ENCODE peak calls at places on chromosomes 6 and 20, in six cellular contexts. One of them, this sample, is unnamed.

GRCh38 chr6:144955853-144956252 is 670.7 kb downstream of the UTRN start:
- DNase-seq in lower lobe of right lung: no peak
- DNase-seq in uterus: no peak
- DNase-seq in HCT116: no peak
- DNase-seq in AG09309: no peak
- DNase-seq in endothelial cell: no peak
- DNase-seq in this sample: no peak

GRCh38 chr20:17655865-17656489 is 26.1 kb downstream of the RRBP1 start:
- DNase-seq in endothelial cell: no peak
- DNase-seq in HCT116: no peak
- DNase-seq in lower lobe of right lung: no peak
- DNase-seq in AG09309: no peak
- DNase-seq in uterus: peak
- DNase-seq in this sample: no peak

GRCh38 chr6:106522557-106522956 is 106.7 kb downstream of the RTN4IP1 start:
- DNase-seq in HCT116: no peak
- DNase-seq in endothelial cell: no peak
- DNase-seq in lower lobe of right lung: no peak
- DNase-seq in uterus: no peak
- DNase-seq in AG09309: no peak
- DNase-seq in this sample: no peak

GRCh38 chr6:123803862-123804681 is at the start of gene NKAIN2:
- DNase-seq in AG09309: no peak
- DNase-seq in lower lobe of right lung: peak
- DNase-seq in endothelial cell: peak
- DNase-seq in uterus: no peak
- DNase-seq in HCT116: no peak
- DNase-seq in this sample: peak

GRCh38 chr6:89828988-89829590 is 591 bp upstream of the CASP8AP2 start:
- DNase-seq in HCT116: no peak
- DNase-seq in uterus: no peak
- DNase-seq in AG09309: no peak
- DNase-seq in endothelial cell: no peak
- DNase-seq in lower lobe of right lung: no peak
- DNase-seq in this sample: peak

GRCh38 chr6:166101819-166102419 is 65.7 kb downstream of the TBXT start:
- DNase-seq in AG09309: no peak
- DNase-seq in HCT116: no peak
- DNase-seq in lower lobe of right lung: no peak
- DNase-seq in endothelial cell: no peak
- DNase-seq in uterus: no peak
- DNase-seq in this sample: no peak

GRCh38 chr6:148329568-148330299 is 12.9 kb upstream of the SASH1 start:
- DNase-seq in uterus: no peak
- DNase-seq in endothelial cell: no peak
- DNase-seq in lower lobe of right lung: no peak
- DNase-seq in AG09309: peak
- DNase-seq in HCT116: no peak
- DNase-seq in this sample: no peak

GRCh38 chr20:23657202-23657601 is 19.4 kb upstream of the CST3 start:
- DNase-seq in AG09309: no peak
- DNase-seq in lower lobe of right lung: no peak
- DNase-seq in HCT116: no peak
- DNase-seq in uterus: no peak
- DNase-seq in endothelial cell: no peak
- DNase-seq in this sample: no peak

GRCh38 chr6:149246691-149247384 is 70.7 kb upstream of the TAB2 start:
- DNase-seq in HCT116: no peak
- DNase-seq in lower lobe of right lung: no peak
- DNase-seq in endothelial cell: no peak
- DNase-seq in uterus: no peak
- DNase-seq in AG09309: no peak
- DNase-seq in this sample: no peak

GRCh38 chr20:17598013-17598550 is 28.2 kb downstream of the DSTN start:
- DNase-seq in uterus: no peak
- DNase-seq in AG09309: no peak
- DNase-seq in lower lobe of right lung: no peak
- DNase-seq in HCT116: no peak
- DNase-seq in endothelial cell: no peak
- DNase-seq in this sample: no peak

GRCh38 chr6:41591859-41592502 is 45.8 kb downstream of the FOXP4 start:
- DNase-seq in endothelial cell: peak
- DNase-seq in HCT116: peak
- DNase-seq in lower lobe of right lung: peak
- DNase-seq in uterus: peak
- DNase-seq in AG09309: no peak
- DNase-seq in this sample: peak

GRCh38 chr6:146289816-146290588 is 253.6 kb upstream of the RAB32 start:
- DNase-seq in AG09309: peak
- DNase-seq in HCT116: no peak
- DNase-seq in uterus: no peak
- DNase-seq in endothelial cell: no peak
- DNase-seq in lower lobe of right lung: no peak
- DNase-seq in this sample: no peak

DNA sequence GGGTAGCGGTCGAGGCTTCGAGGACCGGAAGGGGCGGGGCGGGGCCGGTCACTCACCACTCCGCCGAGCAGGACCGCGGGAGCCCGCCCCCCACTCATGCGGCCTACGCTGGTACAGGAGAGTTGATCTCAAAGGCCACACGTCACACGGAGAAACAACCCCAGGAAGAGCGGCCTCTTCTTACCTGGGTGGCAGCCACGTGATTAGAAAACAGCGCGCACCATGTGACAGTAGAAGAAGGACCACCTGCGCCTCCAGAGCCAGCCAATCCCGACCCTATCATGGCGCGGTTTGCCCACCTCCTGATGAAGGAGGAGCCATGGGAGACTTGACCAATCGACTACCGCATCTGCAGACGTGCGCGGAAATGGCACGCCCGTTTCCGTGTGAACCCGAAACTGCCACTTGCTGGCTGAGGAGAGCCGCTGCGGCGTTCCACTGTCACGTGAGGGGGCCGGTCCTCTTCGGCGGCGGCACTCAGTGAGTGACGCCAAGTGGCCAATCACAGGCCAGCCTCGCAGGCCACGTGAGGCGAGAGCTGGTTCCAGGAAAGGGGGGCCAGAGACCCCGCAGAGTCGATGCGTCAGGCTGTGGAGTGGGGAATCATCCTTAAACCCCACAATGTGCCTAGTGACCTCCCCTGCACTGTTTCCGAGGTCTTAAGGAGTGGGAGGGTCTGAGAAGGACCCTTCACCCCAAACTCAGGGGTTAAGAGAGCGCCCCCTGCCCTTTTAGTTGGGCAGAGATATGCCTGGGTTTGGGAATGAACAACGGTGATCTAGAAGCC is at the start of gene CUTA:
- DNase-seq in lower lobe of right lung: peak
- DNase-seq in AG09309: peak
- DNase-seq in HCT116: peak
- DNase-seq in endothelial cell: peak
- DNase-seq in uterus: peak
- DNase-seq in this sample: peak
- TF ChIP-seq CTCF in lower lobe of right lung: peak
- TF ChIP-seq CTCF in AG09309: peak
- TF ChIP-seq CTCF in HCT116: no peak
- TF ChIP-seq CTCF in endothelial cell: peak
- TF ChIP-seq CTCF in uterus: peak
- TF ChIP-seq CTCF in this sample: peak

GRCh38 chr6:107977283-107977682 is 19.3 kb upstream of the SEC63 start:
- DNase-seq in AG09309: no peak
- DNase-seq in lower lobe of right lung: no peak
- DNase-seq in HCT116: no peak
- DNase-seq in endothelial cell: peak
- DNase-seq in uterus: no peak
- DNase-seq in this sample: peak
- TF ChIP-seq CTCF in AG09309: peak
- TF ChIP-seq CTCF in lower lobe of right lung: peak
- TF ChIP-seq CTCF in HCT116: peak
- TF ChIP-seq CTCF in endothelial cell: peak
- TF ChIP-seq CTCF in uterus: peak
- TF ChIP-seq CTCF in this sample: peak

DNA sequence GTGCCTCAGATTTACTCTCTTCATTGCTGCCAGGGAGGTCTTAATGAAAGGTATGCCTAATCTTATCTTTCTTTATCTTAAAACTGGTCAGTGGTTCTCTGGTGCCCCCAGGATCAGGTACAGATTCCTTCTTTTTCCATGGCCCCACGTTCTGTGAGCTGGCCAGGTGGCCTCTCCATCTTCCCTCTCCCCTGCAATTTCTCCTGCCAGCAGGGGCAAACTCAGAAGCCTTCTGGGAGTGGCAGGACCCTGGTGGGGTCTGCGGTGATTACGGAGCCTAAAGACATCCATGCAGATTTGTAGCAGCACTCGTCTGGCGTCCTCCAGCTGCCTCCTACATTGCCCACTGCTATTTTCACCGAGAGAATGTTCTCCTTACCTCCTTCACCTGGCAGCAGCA is 95.8 kb downstream of the CCDC170 start:
- DNase-seq in HCT116: no peak
- DNase-seq in AG09309: no peak
- DNase-seq in endothelial cell: no peak
- DNase-seq in lower lobe of right lung: no peak
- DNase-seq in uterus: no peak
- DNase-seq in this sample: no peak
- TF ChIP-seq CTCF in HCT116: no peak
- TF ChIP-seq CTCF in AG09309: no peak
- TF ChIP-seq CTCF in endothelial cell: no peak
- TF ChIP-seq CTCF in lower lobe of right lung: no peak
- TF ChIP-seq CTCF in uterus: no peak
- TF ChIP-seq CTCF in this sample: no peak

GRCh38 chr20:5821627-5822215 is 71.5 kb downstream of the SHLD1 start:
- DNase-seq in AG09309: no peak
- DNase-seq in HCT116: no peak
- DNase-seq in uterus: no peak
- DNase-seq in endothelial cell: no peak
- DNase-seq in lower lobe of right lung: no peak
- DNase-seq in this sample: no peak
- TF ChIP-seq CTCF in AG09309: no peak
- TF ChIP-seq CTCF in HCT116: no peak
- TF ChIP-seq CTCF in uterus: no peak
- TF ChIP-seq CTCF in endothelial cell: no peak
- TF ChIP-seq CTCF in lower lobe of right lung: no peak
- TF ChIP-seq CTCF in this sample: no peak

GRCh38 chr20:38222231-38222922 is 38.2 kb downstream of the KIAA1755 start:
- DNase-seq in endothelial cell: peak
- DNase-seq in HCT116: peak
- DNase-seq in lower lobe of right lung: peak
- DNase-seq in uterus: peak
- DNase-seq in AG09309: no peak
- DNase-seq in this sample: peak
- TF ChIP-seq CTCF in endothelial cell: peak
- TF ChIP-seq CTCF in HCT116: peak
- TF ChIP-seq CTCF in lower lobe of right lung: peak
- TF ChIP-seq CTCF in uterus: peak
- TF ChIP-seq CTCF in AG09309: peak
- TF ChIP-seq CTCF in this sample: peak

DNA sequence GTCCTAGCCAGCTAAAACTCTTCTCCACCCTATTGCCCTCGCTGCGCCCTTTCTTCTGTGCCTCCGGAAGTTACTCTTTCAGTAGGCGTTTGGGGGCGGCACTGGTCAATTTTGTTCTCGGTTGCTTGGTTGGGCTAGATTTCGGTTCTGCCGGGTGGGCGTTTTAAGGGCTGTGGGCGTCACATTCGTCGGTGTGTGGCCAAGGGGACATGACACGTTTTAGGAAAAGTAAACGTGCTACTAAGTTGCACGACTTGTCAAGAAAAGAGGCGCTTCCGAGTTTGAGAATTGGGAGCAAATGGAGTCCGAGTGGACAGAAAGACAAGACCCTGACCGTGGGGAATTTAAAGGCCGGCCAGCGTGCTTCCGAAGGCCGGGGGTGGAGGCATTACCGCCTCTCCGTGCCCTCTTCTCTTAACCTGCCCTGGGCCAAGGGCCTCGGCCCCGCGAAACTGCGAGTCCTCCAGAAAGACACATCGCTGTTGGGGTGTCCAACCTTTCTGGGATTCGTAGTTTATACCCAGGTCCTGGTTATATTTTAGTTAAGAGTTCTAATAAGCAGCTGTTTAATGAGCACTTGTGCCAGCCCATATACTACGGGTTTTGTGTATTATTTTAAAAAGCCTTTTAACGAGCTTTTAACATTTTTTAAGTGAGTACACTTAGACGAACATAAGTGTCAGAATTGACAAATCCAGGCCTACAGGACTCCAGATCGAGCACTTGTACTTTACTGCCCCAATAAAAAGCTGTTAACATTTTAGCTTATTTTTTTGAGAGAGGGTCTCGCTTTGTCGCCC is 664 bp upstream of the BAG6 start:
- DNase-seq in AG09309: peak
- DNase-seq in HCT116: no peak
- DNase-seq in uterus: no peak
- DNase-seq in endothelial cell: peak
- DNase-seq in lower lobe of right lung: peak
- DNase-seq in this sample: no peak
- TF ChIP-seq CTCF in AG09309: no peak
- TF ChIP-seq CTCF in HCT116: no peak
- TF ChIP-seq CTCF in uterus: peak
- TF ChIP-seq CTCF in endothelial cell: no peak
- TF ChIP-seq CTCF in lower lobe of right lung: no peak
- TF ChIP-seq CTCF in this sample: no peak